ENCODE peak calls at places on chromosomes 3 and 15, in nine cellular contexts. B is AG04450, K is fibroblast of pulmonary artery, X is stomach, Q is AG09309, S is gastrocnemius medialis, F is tibial artery, V is IMR-90, D is GM06990. W is an unnamed sample.

GRCh38 chr15:48472756-48473155 is 141.5 kb downstream of the DUT start:
- DNase-seq in B (no peak), K (peak), X (no peak), Q (no peak), S (no peak), F (no peak), V (peak), D (no peak), W (no peak)

GRCh38 chr3:29144807-29145206 is 136.1 kb upstream of the RBMS3 start:
- DNase-seq in B (peak), K (peak), X (no peak), Q (peak), S (peak), F (no peak), V (peak), D (no peak), W (peak)

GRCh38 chr3:58414538-58415197 is 19.0 kb downstream of the PDHB start:
- DNase-seq in B (no peak), K (peak), X (peak), Q (no peak), S (no peak), F (peak), V (peak), D (no peak), W (peak)

GRCh38 chr3:15345608-15346137 is 13.3 kb upstream of the SH3BP5 start:
- DNase-seq in B (no peak), K (no peak), X (no peak), Q (no peak), S (no peak), F (no peak), V (no peak), D (peak), W (no peak)

GRCh38 chr15:32730677-32731654 is 13.2 kb downstream of the GREM1 start:
- DNase-seq in B (no peak), K (peak), X (peak), Q (no peak), S (no peak), F (no peak), V (no peak), D (no peak), W (no peak)

GRCh38 chr15:33086500-33087141 is 107.9 kb downstream of the FMN1 start:
- DNase-seq in B (no peak), K (peak), X (no peak), Q (no peak), S (no peak), F (no peak), V (peak), D (no peak), W (peak)

GRCh38 chr3:82496890-82497560 is 735.6 kb upstream of the GBE1 start:
- DNase-seq in B (no peak), K (no peak), X (no peak), Q (no peak), S (no peak), F (no peak), V (no peak), D (no peak), W (no peak)

GRCh38 chr3:46906471-46907058 is 29.0 kb downstream of the PTH1R start:
- DNase-seq in B (no peak), K (no peak), X (no peak), Q (no peak), S (no peak), F (peak), V (no peak), D (no peak), W (no peak)

GRCh38 chr3:179063945-179064560 is 7.6 kb downstream of the ZMAT3 start:
- DNase-seq in B (no peak), K (no peak), X (no peak), Q (peak), S (no peak), F (no peak), V (peak), D (no peak), W (no peak)

GRCh38 chr3:29281265-29282228 is 676 bp downstream of the RBMS3 start:
- DNase-seq in B (no peak), K (peak), X (no peak), Q (no peak), S (no peak), F (peak), V (peak), D (peak), W (no peak)

GRCh38 chr3:72238341-72238740 is 453.4 kb upstream of the PROK2 start:
- DNase-seq in B (no peak), K (no peak), X (no peak), Q (no peak), S (no peak), F (no peak), V (no peak), D (no peak), W (no peak)

GRCh38 chr15:92906563-92907081 is 6.5 kb downstream of the CHD2 start:
- DNase-seq in B (no peak), K (no peak), X (no peak), Q (no peak), S (no peak), F (no peak), V (peak), D (peak), W (no peak)

GRCh38 chr3:8421267-8421666 is 80.4 kb upstream of the LMCD1 start:
- DNase-seq in B (no peak), K (no peak), X (no peak), Q (no peak), S (no peak), F (no peak), V (no peak), D (no peak), W (no peak)

GRCh38 chr3:15647629-15648167 is 46.2 kb downstream of the BTD start:
- DNase-seq in B (peak), K (peak), X (no peak), Q (peak), S (no peak), F (no peak), V (peak), D (peak), W (peak)

GRCh38 chr15:35430301-35430700 is 115.7 kb downstream of the DPH6 start:
- DNase-seq in B (no peak), K (no peak), X (no peak), Q (no peak), S (no peak), F (no peak), V (no peak), D (no peak), W (no peak)

GRCh38 chr15:83132861-83133523 is 25.5 kb downstream of the TM6SF1 start:
- DNase-seq in B (no peak), K (no peak), X (no peak), Q (no peak), S (no peak), F (no peak), V (no peak), D (no peak), W (no peak)

GRCh38 chr15:25058080-25058785 is 103.4 kb downstream of the SNRPN start:
- DNase-seq in B (no peak), K (no peak), X (peak), Q (no peak), S (no peak), F (no peak), V (no peak), D (no peak), W (no peak)

GRCh38 chr3:38472342-38472741 is 18.7 kb downstream of the ACVR2B start:
- DNase-seq in B (no peak), K (no peak), X (no peak), Q (no peak), S (no peak), F (no peak), V (no peak), D (no peak), W (no peak)

GRCh38 chr3:49465269-49466034 is 4.6 kb upstream of the DAG1 start:
- DNase-seq in B (no peak), K (peak), X (peak), Q (no peak), S (no peak), F (no peak), V (no peak), D (no peak), W (no peak)

GRCh38 chr3:111803123-111803593 is 55.9 kb upstream of the PHLDB2 start:
- DNase-seq in B (peak), K (peak), X (peak), Q (peak), S (peak), F (peak), V (peak), D (no peak), W (peak)

GRCh38 chr3:50632450-50632849 is 15.5 kb downstream of the MAPKAPK3 start:
- DNase-seq in B (no peak), K (no peak), X (no peak), Q (no peak), S (no peak), F (no peak), V (no peak), D (no peak), W (no peak)

GRCh38 chr3:43330981-43331380 is 44.6 kb downstream of the SNRK start:
- DNase-seq in B (no peak), K (no peak), X (no peak), Q (no peak), S (no peak), F (no peak), V (peak), D (no peak), W (peak)

GRCh38 chr15:84821501-84822021 is 4.4 kb downstream of the ALPK3 start:
- DNase-seq in B (no peak), K (peak), X (no peak), Q (no peak), S (no peak), F (no peak), V (no peak), D (no peak), W (no peak)

GRCh38 chr15:34927726-34928125 is 41.8 kb downstream of the AQR start:
- DNase-seq in B (no peak), K (no peak), X (no peak), Q (no peak), S (no peak), F (no peak), V (no peak), D (no peak), W (no peak)

GRCh38 chr3:149790265-149790664 is 2.1 kb downstream of the ANKUB1 start:
- DNase-seq in B (no peak), K (no peak), X (no peak), Q (no peak), S (no peak), F (no peak), V (peak), D (no peak), W (no peak)

GRCh38 chr15:68034071-68034470 is 20.0 kb upstream of the PIAS1 start:
- DNase-seq in B (no peak), K (peak), X (no peak), Q (no peak), S (no peak), F (no peak), V (no peak), D (no peak), W (no peak)

GRCh38 chr3:155739154-155739553 is 5.7 kb downstream of the PLCH1 start:
- DNase-seq in B (no peak), K (no peak), X (no peak), Q (no peak), S (no peak), F (no peak), V (peak), D (no peak), W (no peak)

GRCh38 chr15:92637621-92638020 is 18.0 kb downstream of the FAM174B start:
- DNase-seq in B (no peak), K (no peak), X (peak), Q (no peak), S (no peak), F (no peak), V (no peak), D (no peak), W (no peak)

GRCh38 chr3:72295276-72295973 is 510.5 kb upstream of the PROK2 start:
- DNase-seq in B (no peak), K (no peak), X (no peak), Q (no peak), S (no peak), F (no peak), V (no peak), D (no peak), W (no peak)

GRCh38 chr3:51949121-51949520 is 6.1 kb upstream of the GPR62 start:
- DNase-seq in B (no peak), K (no peak), X (no peak), Q (no peak), S (no peak), F (no peak), V (no peak), D (no peak), W (no peak)

GRCh38 chr3:44206301-44206700 is 35.4 kb upstream of the TOPAZ1 start:
- DNase-seq in B (no peak), K (no peak), X (no peak), Q (no peak), S (no peak), F (no peak), V (no peak), D (no peak), W (no peak)

GRCh38 chr3:79202471-79203143 is 565.2 kb downstream of the ROBO1 start:
- DNase-seq in B (no peak), K (no peak), X (no peak), Q (no peak), S (no peak), F (no peak), V (no peak), D (no peak), W (no peak)

GRCh38 chr3:40170395-40170794 is 139.1 kb upstream of the EIF1B start:
- DNase-seq in B (no peak), K (no peak), X (no peak), Q (no peak), S (no peak), F (no peak), V (no peak), D (peak), W (no peak)

GRCh38 chr3:82741346-82741745 is 979.9 kb upstream of the GBE1 start:
- DNase-seq in B (no peak), K (no peak), X (no peak), Q (no peak), S (no peak), F (no peak), V (no peak), D (no peak), W (no peak)

GRCh38 chr3:178634975-178635374 is 98.7 kb downstream of the KCNMB2 start:
- DNase-seq in B (no peak), K (no peak), X (no peak), Q (no peak), S (no peak), F (no peak), V (no peak), D (no peak), W (no peak)

GRCh38 chr3:5347486-5347885 is 160.0 kb downstream of the EDEM1 start:
- DNase-seq in B (no peak), K (no peak), X (no peak), Q (no peak), S (no peak), F (no peak), V (no peak), D (no peak), W (no peak)

GRCh38 chr3:52481819-52482521 is 13.2 kb upstream of the STAB1 start:
- DNase-seq in B (no peak), K (peak), X (no peak), Q (no peak), S (no peak), F (no peak), V (peak), D (no peak), W (no peak)

GRCh38 chr15:85504739-85505676 is 124.6 kb downstream of the AKAP13 start:
- DNase-seq in B (peak), K (peak), X (peak), Q (peak), S (peak), F (peak), V (peak), D (no peak), W (peak)

DNA sequence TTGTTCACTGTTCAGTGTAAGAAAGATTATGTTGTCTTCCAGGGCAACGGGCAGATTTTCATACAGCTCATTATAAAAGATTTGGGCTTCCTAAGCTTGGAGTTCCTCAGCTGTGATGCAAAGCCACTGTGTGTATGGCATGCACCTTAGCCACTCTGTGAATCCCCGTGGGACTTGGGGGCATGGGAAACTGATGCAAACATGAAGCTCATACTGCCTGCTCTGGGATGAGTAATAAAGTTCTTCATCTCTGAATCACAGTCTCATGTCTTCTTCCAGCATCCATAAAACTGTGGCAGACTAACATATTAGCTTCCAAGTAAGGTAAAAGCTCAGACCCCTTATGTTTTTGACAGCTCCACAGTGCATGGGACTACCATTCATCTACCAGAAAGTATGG is 154.3 kb upstream of the RORA start:
- DNase-seq in B (no peak), K (peak), X (no peak), Q (peak), S (no peak), F (no peak), V (peak), D (no peak), W (no peak)
- TF ChIP-seq CTCF in B (no peak), K (no peak), X (no peak), Q (no peak), S (no peak), F (no peak), V (no peak), D (no peak), W (no peak)

GRCh38 chr3:122773856-122774535 is 19.6 kb downstream of the HSPBAP1 start:
- DNase-seq in B (no peak), K (no peak), X (no peak), Q (no peak), S (no peak), F (no peak), V (no peak), D (peak), W (no peak)
- H3K4me3 ChIP-seq in B (no peak), K (no peak), X (no peak), Q (no peak), S (no peak), F (no peak), V (no peak), D (peak), W (no peak)

GRCh38 chr3:57169872-57170623 is 4.9 kb upstream of the IL17RD start:
- DNase-seq in B (peak), K (peak), X (peak), Q (no peak), S (peak), F (peak), V (peak), D (peak), W (no peak)
- TF ChIP-seq CTCF in B (peak), K (peak), X (no peak), Q (peak), S (peak), F (peak), V (peak), D (peak), W (peak)

GRCh38 chr3:129599073-129599472 is 7.4 kb downstream of the PLXND1 start:
- DNase-seq in B (no peak), K (no peak), X (no peak), Q (no peak), S (no peak), F (no peak), V (no peak), D (no peak), W (no peak)
- H3K4me3 ChIP-seq in B (no peak), K (peak), X (no peak), Q (no peak), S (no peak), F (peak), V (no peak), D (no peak), W (no peak)

GRCh38 chr3:73695841-73696240 is 71.1 kb upstream of the PDZRN3 start:
- DNase-seq in B (no peak), K (no peak), X (no peak), Q (no peak), S (no peak), F (no peak), V (no peak), D (no peak), W (no peak)

GRCh38 chr3:73697020-73697419 is 72.3 kb upstream of the PDZRN3 start:
- DNase-seq in B (no peak), K (no peak), X (no peak), Q (no peak), S (no peak), F (no peak), V (no peak), D (no peak), W (no peak)

DNA sequence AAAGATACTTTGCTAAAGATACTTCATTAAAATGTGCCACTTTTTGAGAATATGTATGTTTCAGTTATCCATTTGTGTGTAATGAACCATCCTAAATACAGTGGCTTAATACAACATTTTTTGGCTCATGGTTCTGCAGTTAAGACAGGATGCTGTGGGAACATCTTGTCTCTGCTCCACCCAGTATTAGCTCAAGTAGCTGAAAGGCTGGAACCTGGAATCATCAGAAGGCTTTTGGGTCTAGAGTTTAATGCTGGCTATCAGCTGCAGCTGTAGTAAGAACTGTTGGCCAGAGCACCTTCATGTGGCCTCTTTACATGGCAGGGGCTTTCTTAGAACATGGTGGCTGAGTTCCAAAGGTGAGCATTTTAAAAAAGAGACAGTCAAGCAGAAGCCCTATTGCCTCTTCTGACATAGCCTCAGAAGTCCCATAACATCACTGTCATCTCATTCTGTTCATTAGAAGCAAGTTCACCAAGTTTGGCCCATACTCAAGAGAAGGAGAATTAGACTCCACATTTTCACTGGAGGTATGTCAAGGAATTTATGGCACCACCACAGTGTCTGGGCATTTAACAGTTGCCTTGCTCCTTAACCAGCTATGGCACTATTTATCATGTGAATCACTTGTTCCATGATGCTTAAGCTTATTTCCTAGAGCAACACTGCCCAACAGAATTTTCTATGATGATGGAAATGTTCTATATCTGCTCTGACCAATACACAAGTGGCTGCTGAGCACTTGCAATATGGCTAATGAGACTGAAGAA is 70.4 kb upstream of the PDZRN3 start:
- DNase-seq in B (no peak), K (no peak), X (no peak), Q (no peak), S (no peak), F (no peak), V (no peak), D (no peak), W (no peak)
- TF ChIP-seq CTCF in B (no peak), K (no peak), X (no peak), Q (no peak), S (no peak), F (no peak), V (no peak), D (no peak), W (no peak)

GRCh38 chr15:81296673-81297072 is 27.3 kb downstream of the STARD5 start:
- DNase-seq in B (no peak), K (no peak), X (peak), Q (no peak), S (peak), F (peak), V (no peak), D (peak), W (no peak)
- H3K4me3 ChIP-seq in B (no peak), K (no peak), X (peak), Q (no peak), S (no peak), F (peak), V (no peak), D (peak), W (no peak)

DNA sequence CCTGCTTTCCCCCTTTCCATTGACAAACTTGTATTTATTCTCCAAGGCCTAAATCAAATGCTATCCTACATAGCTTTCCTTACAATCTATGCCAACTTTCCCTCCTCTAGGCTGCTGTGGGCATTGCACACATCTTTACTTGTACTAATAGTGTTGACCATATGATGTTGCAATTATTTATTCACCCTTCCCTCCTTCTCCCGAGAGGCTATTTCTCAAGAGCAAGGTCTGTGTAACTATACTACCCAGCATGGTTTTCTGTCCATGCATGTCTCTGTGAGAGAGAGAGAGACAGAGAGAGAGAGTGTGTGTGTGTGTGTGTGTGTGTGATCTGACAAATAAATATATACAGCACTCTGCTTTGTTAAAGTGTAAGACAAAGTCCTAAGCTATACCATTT is 63.8 kb downstream of the GTPBP8 start:
- DNase-seq in B (peak), K (peak), X (no peak), Q (peak), S (no peak), F (no peak), V (peak), D (no peak), W (no peak)
- TF ChIP-seq CTCF in B (peak), K (peak), X (no peak), Q (peak), S (no peak), F (no peak), V (no peak), D (no peak), W (no peak)

DNA sequence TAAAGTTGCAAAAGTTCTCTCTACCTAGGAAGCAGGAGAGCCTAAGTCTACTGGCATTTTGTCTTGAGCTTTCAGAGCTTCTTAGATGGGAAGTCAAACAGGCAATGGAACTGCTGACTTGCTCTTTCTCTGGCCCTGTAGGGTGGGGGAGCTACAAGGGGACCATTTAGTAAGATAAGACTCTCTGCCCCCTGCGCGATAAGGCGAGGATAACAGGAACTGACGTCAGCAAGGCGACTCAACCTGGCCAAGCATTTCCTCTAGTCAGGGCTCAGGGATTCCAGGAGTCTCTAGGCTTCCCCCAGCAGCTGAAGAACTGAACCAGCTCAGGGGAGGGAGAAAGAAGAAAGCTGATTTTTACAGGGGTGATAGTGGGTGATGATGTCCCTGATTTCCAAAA is 5.8 kb downstream of the RARB start:
- DNase-seq in B (no peak), K (peak), X (no peak), Q (no peak), S (no peak), F (no peak), V (peak), D (no peak), W (no peak)
- H3K4me3 ChIP-seq in B (no peak), K (no peak), X (no peak), Q (no peak), S (no peak), F (peak), V (no peak), D (no peak), W (no peak)

W was measured in HFF-Myc.